ENCODE peak calls at places on chromosomes 12 and 14, in nine cellular contexts. A is uterus, R is cardiac fibroblast, M is GM10248, L is transverse colon, N is left ventricle myocardium inferior, Y is HL-60, S is GM20000, C is PC-3. F is an unnamed sample.

GRCh38 chr14:92590941-92591340 is 77.4 kb downstream of the RIN3 start:
- DNase-seq in A (no peak), R (no peak), M (no peak), L (no peak), N (no peak), Y (no peak), S (no peak), C (no peak), F (no peak)

GRCh38 chr14:85573406-85573805 is 43.5 kb downstream of the FLRT2 start:
- DNase-seq in A (no peak), R (no peak), M (no peak), L (no peak), N (no peak), Y (no peak), S (no peak), C (no peak), F (no peak)

GRCh38 chr14:96160913-96161310 is 43.7 kb upstream of the BDKRB2 start:
- DNase-seq in A (no peak), R (no peak), M (no peak), L (no peak), N (no peak), Y (no peak), S (no peak), C (no peak), F (no peak)

GRCh38 chr12:105561981-105562726 is 231.7 kb downstream of the C12orf75 start:
- DNase-seq in A (peak), R (peak), M (no peak), L (peak), N (peak), Y (no peak), S (no peak), C (peak), F (no peak)

GRCh38 chr12:106302401-106303201 is at the start of gene TCP11L2:
- DNase-seq in A (peak), R (peak), M (peak), L (peak), N (peak), Y (no peak), S (peak), C (peak), F (peak)

GRCh38 chr12:89092297-89092696 is 260.0 kb downstream of the DUSP6 start:
- DNase-seq in A (no peak), R (no peak), M (no peak), L (no peak), N (no peak), Y (no peak), S (no peak), C (no peak), F (no peak)

GRCh38 chr12:119842380-119842779 is 34.7 kb downstream of the CIT start:
- DNase-seq in A (no peak), R (no peak), M (no peak), L (no peak), N (no peak), Y (no peak), S (no peak), C (no peak), F (no peak)

GRCh38 chr14:63273717-63274673 is 44.7 kb downstream of the GPHB5 start:
- DNase-seq in A (peak), R (peak), M (no peak), L (no peak), N (peak), Y (no peak), S (no peak), C (no peak), F (no peak)

GRCh38 chr14:105582639-105583038 is 56.3 kb downstream of the TMEM121 start:
- DNase-seq in A (no peak), R (peak), M (peak), L (peak), N (no peak), Y (no peak), S (peak), C (no peak), F (peak)

GRCh38 chr14:87152701-87153100 is 840.3 kb downstream of the GALC start:
- DNase-seq in A (no peak), R (no peak), M (no peak), L (no peak), N (no peak), Y (no peak), S (no peak), C (no peak), F (no peak)

GRCh38 chr14:78253986-78254385 is 83.8 kb downstream of the NRXN3 start:
- DNase-seq in A (no peak), R (peak), M (no peak), L (no peak), N (no peak), Y (no peak), S (no peak), C (peak), F (no peak)

DNA sequence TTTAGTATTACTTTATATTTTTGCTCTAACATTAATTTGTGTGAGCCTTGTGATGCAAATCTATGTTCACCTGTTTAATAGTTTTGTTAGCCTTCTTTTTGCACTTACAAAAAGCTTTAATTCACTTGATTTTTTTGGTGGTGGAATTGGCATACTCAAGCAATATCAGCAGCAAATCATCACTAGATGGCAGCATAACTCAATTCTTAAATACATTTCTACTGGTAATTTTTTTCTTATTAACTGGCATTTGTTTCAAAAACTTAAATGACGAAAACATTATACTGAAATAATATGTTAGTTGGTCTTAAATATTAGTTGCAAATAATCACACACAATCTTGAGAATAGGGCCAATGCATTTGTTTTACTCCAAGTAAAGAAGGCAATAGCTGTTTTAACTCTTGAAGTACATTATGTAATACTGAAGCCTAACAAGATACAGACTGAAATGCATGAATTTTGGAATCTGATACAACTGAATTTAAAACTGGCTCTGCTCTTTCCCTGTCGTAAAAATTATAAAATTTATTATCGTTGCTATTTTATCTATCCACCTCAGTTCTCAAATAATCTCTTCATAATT is 151.5 kb downstream of the ATXN7L3B start:
- DNase-seq in A (no peak), R (peak), M (peak), L (no peak), N (no peak), Y (no peak), S (no peak), C (peak), F (no peak)
- TF ChIP-seq CTCF in A (no peak), R (peak), M (peak), L (peak), N (peak), Y (peak), S (peak), C (peak), F (peak)

GRCh38 chr12:121626853-121627623 is 708 bp downstream of the ORAI1 start:
- DNase-seq in A (peak), R (peak), M (peak), L (peak), N (peak), Y (peak), S (peak), C (peak), F (no peak)
- TF ChIP-seq CTCF in A (no peak), R (peak), M (no peak), L (no peak), N (no peak), Y (no peak), S (peak), C (peak), F (peak)

GRCh38 chr14:94062344-94062904 is 18.6 kb downstream of the DDX24 start:
- DNase-seq in A (no peak), R (no peak), M (no peak), L (no peak), N (no peak), Y (no peak), S (no peak), C (no peak), F (no peak)

GRCh38 chr14:94066089-94066676 is 14.8 kb downstream of the DDX24 start:
- DNase-seq in A (no peak), R (no peak), M (no peak), L (peak), N (no peak), Y (no peak), S (no peak), C (peak), F (no peak)
- TF ChIP-seq CTCF in A (no peak), R (no peak), M (no peak), L (no peak), N (no peak), Y (no peak), S (no peak), C (no peak), F (no peak)

GRCh38 chr14:28755198-28755794 is 11.3 kb upstream of the FOXG1 start:
- DNase-seq in A (no peak), R (no peak), M (no peak), L (no peak), N (no peak), Y (no peak), S (no peak), C (no peak), F (no peak)

GRCh38 chr14:28755930-28756895 is 10.4 kb upstream of the FOXG1 start:
- DNase-seq in A (no peak), R (no peak), M (no peak), L (no peak), N (no peak), Y (no peak), S (no peak), C (no peak), F (no peak)

GRCh38 chr14:28746247-28746646 is 20.3 kb upstream of the FOXG1 start:
- DNase-seq in A (no peak), R (no peak), M (no peak), L (no peak), N (no peak), Y (no peak), S (no peak), C (no peak), F (no peak)

GRCh38 chr14:28754209-28754985 is 12.2 kb upstream of the FOXG1 start:
- DNase-seq in A (no peak), R (peak), M (peak), L (no peak), N (no peak), Y (no peak), S (no peak), C (peak), F (no peak)

GRCh38 chr14:28751467-28752058 is 15.0 kb upstream of the FOXG1 start:
- DNase-seq in A (no peak), R (peak), M (no peak), L (no peak), N (no peak), Y (peak), S (no peak), C (peak), F (no peak)
- TF ChIP-seq CTCF in A (no peak), R (peak), M (peak), L (peak), N (peak), Y (peak), S (peak), C (peak), F (peak)

GRCh38 chr14:69316449-69317391 is 56.8 kb downstream of the GALNT16 start:
- DNase-seq in A (peak), R (peak), M (no peak), L (peak), N (peak), Y (no peak), S (no peak), C (peak), F (peak)

GRCh38 chr14:69315302-69315701 is 55.3 kb downstream of the GALNT16 start:
- DNase-seq in A (peak), R (peak), M (no peak), L (no peak), N (no peak), Y (no peak), S (no peak), C (peak), F (no peak)

GRCh38 chr14:69313176-69313575 is 53.2 kb downstream of the GALNT16 start:
- DNase-seq in A (peak), R (no peak), M (no peak), L (no peak), N (no peak), Y (no peak), S (no peak), C (no peak), F (peak)

GRCh38 chr14:69312608-69313007 is 52.6 kb downstream of the GALNT16 start:
- DNase-seq in A (peak), R (no peak), M (no peak), L (no peak), N (no peak), Y (no peak), S (no peak), C (no peak), F (no peak)

GRCh38 chr14:69314327-69314726 is 54.4 kb downstream of the GALNT16 start:
- DNase-seq in A (peak), R (no peak), M (no peak), L (no peak), N (no peak), Y (no peak), S (no peak), C (no peak), F (peak)
- TF ChIP-seq CTCF in A (no peak), R (no peak), M (no peak), L (no peak), N (no peak), Y (no peak), S (no peak), C (no peak), F (no peak)

DNA sequence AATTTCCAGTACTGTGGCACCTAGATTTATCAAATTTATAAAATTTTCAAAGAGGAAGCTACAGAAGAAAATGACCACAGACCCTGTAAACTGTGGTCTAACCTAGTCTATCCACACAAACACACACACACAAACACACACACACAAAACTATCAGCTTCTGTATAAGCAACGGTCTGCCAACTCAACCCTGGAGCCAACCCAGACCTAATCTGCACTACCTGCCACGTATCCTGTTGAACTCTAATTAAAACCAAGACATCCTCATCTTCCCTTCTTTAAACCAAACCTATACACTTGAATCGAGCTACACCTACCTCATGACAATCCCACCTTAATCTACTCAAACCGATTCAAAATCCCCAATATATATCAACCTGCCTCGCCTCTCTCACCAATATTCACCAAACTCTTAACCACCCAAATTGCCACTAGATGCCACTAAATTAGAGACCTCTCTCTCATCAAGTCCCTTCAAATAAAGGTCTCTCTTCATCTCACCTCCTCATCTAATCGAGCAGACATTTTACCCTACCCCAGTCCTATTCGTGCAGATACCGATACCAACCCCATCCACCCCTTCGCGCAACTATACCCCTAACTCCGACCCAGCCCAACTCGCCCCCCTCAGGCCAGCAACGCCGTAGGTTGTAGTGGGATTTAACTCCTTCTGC is 807 bp downstream of the ACIN1 start:
- DNase-seq in A (no peak), R (no peak), M (no peak), L (no peak), N (no peak), Y (no peak), S (no peak), C (no peak), F (no peak)
- TF ChIP-seq CTCF in A (no peak), R (peak), M (peak), L (no peak), N (peak), Y (no peak), S (no peak), C (peak), F (peak)

GRCh38 chr14:64792231-64792630 is 87.5 kb downstream of the SPTB start:
- DNase-seq in A (no peak), R (no peak), M (no peak), L (no peak), N (no peak), Y (no peak), S (no peak), C (no peak), F (peak)

GRCh38 chr14:64790478-64790877 is 86.3 kb downstream of the PLEKHG3 start:
- DNase-seq in A (no peak), R (no peak), M (no peak), L (no peak), N (no peak), Y (no peak), S (no peak), C (no peak), F (peak)

GRCh38 chr14:64788706-64789105 is 84.5 kb downstream of the PLEKHG3 start:
- DNase-seq in A (no peak), R (peak), M (no peak), L (no peak), N (no peak), Y (no peak), S (no peak), C (peak), F (no peak)

GRCh38 chr14:64787619-64788018 is 83.4 kb downstream of the PLEKHG3 start:
- DNase-seq in A (no peak), R (no peak), M (no peak), L (no peak), N (no peak), Y (no peak), S (no peak), C (no peak), F (peak)

GRCh38 chr14:64789696-64790095 is 85.5 kb downstream of the PLEKHG3 start:
- DNase-seq in A (no peak), R (no peak), M (no peak), L (no peak), N (no peak), Y (no peak), S (no peak), C (no peak), F (no peak)
- TF ChIP-seq CTCF in A (no peak), R (no peak), M (no peak), L (no peak), N (no peak), Y (no peak), S (no peak), C (no peak), F (no peak)

GRCh38 chr14:103298620-103299019 is 35.4 kb upstream of the EIF5 start:
- DNase-seq in A (no peak), R (no peak), M (no peak), L (no peak), N (no peak), Y (no peak), S (no peak), C (no peak), F (no peak)
- TF ChIP-seq CTCF in A (no peak), R (no peak), M (no peak), L (no peak), N (no peak), Y (no peak), S (no peak), C (peak), F (peak)